ENCODE peak calls at places on chromosomes 7 and 10, in five cellular contexts. One of them, this sample, is unnamed.

GRCh38 chr10:76969366-76969990 is 668.1 kb downstream of the KCNMA1 start:
- DNase-seq in natural killer cell: no peak
- DNase-seq in fibroblast of pulmonary artery: no peak
- DNase-seq in AG08395: no peak
- DNase-seq in dorsolateral prefrontal cortex: no peak
- DNase-seq in this sample: no peak

GRCh38 chr7:136033413-136034031 is 56.4 kb upstream of the MTPN start:
- DNase-seq in fibroblast of pulmonary artery: no peak
- DNase-seq in AG08395: no peak
- DNase-seq in dorsolateral prefrontal cortex: no peak
- DNase-seq in natural killer cell: no peak
- DNase-seq in this sample: no peak

GRCh38 chr10:66637273-66638036 is 288.4 kb upstream of the LRRTM3 start:
- DNase-seq in natural killer cell: no peak
- DNase-seq in AG08395: no peak
- DNase-seq in fibroblast of pulmonary artery: peak
- DNase-seq in dorsolateral prefrontal cortex: no peak
- DNase-seq in this sample: no peak

GRCh38 chr10:73925539-73925938 is 14.6 kb downstream of the PLAU start:
- DNase-seq in dorsolateral prefrontal cortex: no peak
- DNase-seq in fibroblast of pulmonary artery: no peak
- DNase-seq in AG08395: no peak
- DNase-seq in natural killer cell: no peak
- DNase-seq in this sample: no peak

GRCh38 chr7:30113144-30113543 is 21.6 kb upstream of the MTURN start:
- DNase-seq in fibroblast of pulmonary artery: no peak
- DNase-seq in dorsolateral prefrontal cortex: no peak
- DNase-seq in natural killer cell: no peak
- DNase-seq in AG08395: no peak
- DNase-seq in this sample: no peak

GRCh38 chr10:74081192-74081803 is 69.3 kb downstream of the AP3M1 start:
- DNase-seq in AG08395: peak
- DNase-seq in dorsolateral prefrontal cortex: peak
- DNase-seq in natural killer cell: no peak
- DNase-seq in fibroblast of pulmonary artery: peak
- DNase-seq in this sample: peak

GRCh38 chr10:124886195-124886594 is 55.7 kb upstream of the ZRANB1 start:
- DNase-seq in AG08395: peak
- DNase-seq in dorsolateral prefrontal cortex: peak
- DNase-seq in fibroblast of pulmonary artery: peak
- DNase-seq in natural killer cell: no peak
- DNase-seq in this sample: no peak

GRCh38 chr7:2929321-2930201 is 85.5 kb upstream of the GNA12 start:
- DNase-seq in natural killer cell: no peak
- DNase-seq in fibroblast of pulmonary artery: no peak
- DNase-seq in dorsolateral prefrontal cortex: no peak
- DNase-seq in AG08395: no peak
- DNase-seq in this sample: no peak

GRCh38 chr7:47501406-47501805 is 80.5 kb downstream of the TNS3 start:
- DNase-seq in natural killer cell: no peak
- DNase-seq in fibroblast of pulmonary artery: peak
- DNase-seq in dorsolateral prefrontal cortex: no peak
- DNase-seq in AG08395: peak
- DNase-seq in this sample: no peak

GRCh38 chr7:94374721-94375120 is 20.0 kb upstream of the COL1A2 start:
- DNase-seq in AG08395: no peak
- DNase-seq in fibroblast of pulmonary artery: peak
- DNase-seq in dorsolateral prefrontal cortex: no peak
- DNase-seq in natural killer cell: no peak
- DNase-seq in this sample: no peak

GRCh38 chr7:124085168-124085567 is 52.3 kb upstream of the TMEM229A start:
- DNase-seq in natural killer cell: no peak
- DNase-seq in AG08395: no peak
- DNase-seq in dorsolateral prefrontal cortex: peak
- DNase-seq in fibroblast of pulmonary artery: peak
- DNase-seq in this sample: peak

GRCh38 chr10:127802532-127803055 is 65.6 kb downstream of the FOXI2 start:
- DNase-seq in AG08395: no peak
- DNase-seq in dorsolateral prefrontal cortex: no peak
- DNase-seq in natural killer cell: no peak
- DNase-seq in fibroblast of pulmonary artery: no peak
- DNase-seq in this sample: no peak

GRCh38 chr7:389911-390601 is 100.1 kb downstream of the FOXL3 start:
- DNase-seq in fibroblast of pulmonary artery: no peak
- DNase-seq in AG08395: no peak
- DNase-seq in natural killer cell: no peak
- DNase-seq in dorsolateral prefrontal cortex: no peak
- DNase-seq in this sample: no peak

GRCh38 chr7:144415858-144416257 is 12.4 kb upstream of the NOBOX start:
- DNase-seq in fibroblast of pulmonary artery: no peak
- DNase-seq in dorsolateral prefrontal cortex: no peak
- DNase-seq in AG08395: no peak
- DNase-seq in natural killer cell: no peak
- DNase-seq in this sample: no peak

GRCh38 chr10:34016541-34016940 is 682.1 kb upstream of the NRP1 start:
- DNase-seq in AG08395: no peak
- DNase-seq in fibroblast of pulmonary artery: no peak
- DNase-seq in natural killer cell: no peak
- DNase-seq in dorsolateral prefrontal cortex: no peak
- DNase-seq in this sample: no peak

GRCh38 chr10:73585223-73585784 is 5.8 kb downstream of the USP54 start:
- DNase-seq in dorsolateral prefrontal cortex: no peak
- DNase-seq in fibroblast of pulmonary artery: no peak
- DNase-seq in natural killer cell: no peak
- DNase-seq in AG08395: no peak
- DNase-seq in this sample: no peak

GRCh38 chr10:124001391-124002260 is 91.8 kb downstream of the CHST15 start:
- DNase-seq in AG08395: no peak
- DNase-seq in fibroblast of pulmonary artery: no peak
- DNase-seq in dorsolateral prefrontal cortex: no peak
- DNase-seq in natural killer cell: no peak
- DNase-seq in this sample: no peak

GRCh38 chr10:62374862-62375710 is 917 bp downstream of the ZNF365 start:
- DNase-seq in natural killer cell: no peak
- DNase-seq in fibroblast of pulmonary artery: no peak
- DNase-seq in AG08395: no peak
- DNase-seq in dorsolateral prefrontal cortex: no peak
- DNase-seq in this sample: no peak

GRCh38 chr10:92204238-92204637 is 86.6 kb downstream of the CPEB3 start:
- DNase-seq in AG08395: no peak
- DNase-seq in fibroblast of pulmonary artery: no peak
- DNase-seq in dorsolateral prefrontal cortex: no peak
- DNase-seq in natural killer cell: no peak
- DNase-seq in this sample: no peak

GRCh38 chr10:23630880-23631279 is 192.0 kb downstream of the OTUD1 start:
- DNase-seq in fibroblast of pulmonary artery: no peak
- DNase-seq in natural killer cell: no peak
- DNase-seq in AG08395: no peak
- DNase-seq in dorsolateral prefrontal cortex: no peak
- DNase-seq in this sample: no peak

GRCh38 chr10:104735469-104735868 is 94.4 kb downstream of the SORCS3 start:
- DNase-seq in dorsolateral prefrontal cortex: no peak
- DNase-seq in fibroblast of pulmonary artery: no peak
- DNase-seq in AG08395: no peak
- DNase-seq in natural killer cell: no peak
- DNase-seq in this sample: no peak

GRCh38 chr7:6653101-6653995 is 16.2 kb downstream of the ZNF316 start:
- DNase-seq in fibroblast of pulmonary artery: no peak
- DNase-seq in dorsolateral prefrontal cortex: no peak
- DNase-seq in natural killer cell: no peak
- DNase-seq in AG08395: no peak
- DNase-seq in this sample: no peak

GRCh38 chr10:84076047-84076388 is 63.3 kb upstream of the GHITM start:
- DNase-seq in AG08395: peak
- DNase-seq in fibroblast of pulmonary artery: peak
- DNase-seq in dorsolateral prefrontal cortex: no peak
- DNase-seq in natural killer cell: no peak
- DNase-seq in this sample: no peak

GRCh38 chr7:146397141-146397540 is 280.5 kb downstream of the CNTNAP2 start:
- DNase-seq in AG08395: no peak
- DNase-seq in dorsolateral prefrontal cortex: no peak
- DNase-seq in natural killer cell: no peak
- DNase-seq in fibroblast of pulmonary artery: no peak
- DNase-seq in this sample: no peak

GRCh38 chr7:55535637-55536016 is 36.7 kb downstream of the VOPP1 start:
- DNase-seq in natural killer cell: no peak
- DNase-seq in dorsolateral prefrontal cortex: no peak
- DNase-seq in fibroblast of pulmonary artery: no peak
- DNase-seq in AG08395: no peak
- DNase-seq in this sample: no peak

GRCh38 chr10:122264931-122265330 is 6.2 kb upstream of the BTBD16 start:
- DNase-seq in dorsolateral prefrontal cortex: no peak
- DNase-seq in AG08395: no peak
- DNase-seq in natural killer cell: no peak
- DNase-seq in fibroblast of pulmonary artery: no peak
- DNase-seq in this sample: no peak

GRCh38 chr7:29957921-29958320 is 31.7 kb downstream of the SCRN1 start:
- DNase-seq in fibroblast of pulmonary artery: no peak
- DNase-seq in AG08395: no peak
- DNase-seq in natural killer cell: no peak
- DNase-seq in dorsolateral prefrontal cortex: no peak
- DNase-seq in this sample: no peak

GRCh38 chr7:64655811-64656210 is 10.1 kb upstream of the ZNF107 start:
- DNase-seq in fibroblast of pulmonary artery: no peak
- DNase-seq in natural killer cell: no peak
- DNase-seq in dorsolateral prefrontal cortex: no peak
- DNase-seq in AG08395: no peak
- DNase-seq in this sample: no peak

GRCh38 chr7:146960747-146961416 is 844.3 kb downstream of the CNTNAP2 start:
- DNase-seq in fibroblast of pulmonary artery: no peak
- DNase-seq in dorsolateral prefrontal cortex: no peak
- DNase-seq in natural killer cell: no peak
- DNase-seq in AG08395: no peak
- DNase-seq in this sample: no peak

GRCh38 chr10:16519908-16520861 is 1.5 kb downstream of the C1QL3 start:
- DNase-seq in fibroblast of pulmonary artery: no peak
- DNase-seq in natural killer cell: no peak
- DNase-seq in dorsolateral prefrontal cortex: no peak
- DNase-seq in AG08395: no peak
- DNase-seq in this sample: no peak

GRCh38 chr10:34590802-34591201 is 224.3 kb downstream of the PARD3 start:
- DNase-seq in AG08395: no peak
- DNase-seq in fibroblast of pulmonary artery: no peak
- DNase-seq in dorsolateral prefrontal cortex: no peak
- DNase-seq in natural killer cell: no peak
- DNase-seq in this sample: no peak

GRCh38 chr10:83603708-83604107 is 535.6 kb upstream of the GHITM start:
- DNase-seq in natural killer cell: no peak
- DNase-seq in dorsolateral prefrontal cortex: no peak
- DNase-seq in AG08395: no peak
- DNase-seq in fibroblast of pulmonary artery: peak
- DNase-seq in this sample: no peak

GRCh38 chr7:116209561-116210070 is 723 bp upstream of the TES start:
- DNase-seq in dorsolateral prefrontal cortex: no peak
- DNase-seq in fibroblast of pulmonary artery: no peak
- DNase-seq in AG08395: no peak
- DNase-seq in natural killer cell: no peak
- DNase-seq in this sample: no peak

GRCh38 chr10:48307584-48307983 is 1.1 kb downstream of the MAPK8 start:
- DNase-seq in fibroblast of pulmonary artery: no peak
- DNase-seq in natural killer cell: no peak
- DNase-seq in AG08395: no peak
- DNase-seq in dorsolateral prefrontal cortex: no peak
- DNase-seq in this sample: no peak

GRCh38 chr10:110007171-110007700 is 548 bp upstream of the ADD3 start:
- DNase-seq in dorsolateral prefrontal cortex: peak
- DNase-seq in fibroblast of pulmonary artery: no peak
- DNase-seq in natural killer cell: no peak
- DNase-seq in AG08395: peak
- DNase-seq in this sample: peak

GRCh38 chr7:66250711-66251110 is 45.6 kb downstream of the TPST1 start:
- DNase-seq in natural killer cell: no peak
- DNase-seq in fibroblast of pulmonary artery: peak
- DNase-seq in dorsolateral prefrontal cortex: no peak
- DNase-seq in AG08395: no peak
- DNase-seq in this sample: no peak

GRCh38 chr7:44969701-44970494 is 8.9 kb downstream of the MYO1G start:
- DNase-seq in fibroblast of pulmonary artery: no peak
- DNase-seq in natural killer cell: no peak
- DNase-seq in AG08395: no peak
- DNase-seq in dorsolateral prefrontal cortex: no peak
- DNase-seq in this sample: no peak

This sample was measured in head of caudate nucleus.